ENCODE peak calls at places on chromosomes 12 and 14, in four cellular contexts. X is Peyer's patch, H is ascending aorta, S is dorsolateral prefrontal cortex. I is an unnamed sample.

GRCh38 chr12:109542014-109542413 is 31.3 kb downstream of the MMAB start:
- DNase-seq in X (no peak), H (no peak), S (no peak), I (peak)

GRCh38 chr12:93783827-93784226 is 106.7 kb downstream of the CRADD start:
- DNase-seq in X (no peak), H (no peak), S (no peak), I (no peak)

GRCh38 chr14:101024686-101025085 is 121.2 kb upstream of the RTL1 start:
- DNase-seq in X (peak), H (peak), S (no peak), I (no peak)

GRCh38 chr12:9378430-9378835 is 170.2 kb upstream of the PZP start:
- DNase-seq in X (no peak), H (no peak), S (no peak), I (no peak)

GRCh38 chr12:25585021-25585523 is 32.0 kb upstream of the LMNTD1 start:
- DNase-seq in X (no peak), H (peak), S (no peak), I (peak)

GRCh38 chr12:109734219-109735000 is 20.8 kb downstream of the FAM222A start:
- DNase-seq in X (peak), H (peak), S (no peak), I (peak)

GRCh38 chr14:99037777-99038176 is 234.2 kb downstream of the BCL11B start:
- DNase-seq in X (no peak), H (peak), S (no peak), I (no peak)

GRCh38 chr14:82313889-82314288 is 780.2 kb upstream of the SEL1L start:
- DNase-seq in X (no peak), H (no peak), S (no peak), I (no peak)

GRCh38 chr12:62840806-62841205 is 94.1 kb downstream of the PPM1H start:
- DNase-seq in X (no peak), H (no peak), S (no peak), I (no peak)

GRCh38 chr12:5442251-5443006 is 10.5 kb downstream of the NTF3 start:
- DNase-seq in X (peak), H (peak), S (peak), I (peak)

GRCh38 chr12:124874988-124875802 is 11.5 kb upstream of the SCARB1 start:
- DNase-seq in X (no peak), H (no peak), S (no peak), I (no peak)

GRCh38 chr12:132075026-132075713 is 68.9 kb downstream of the DDX51 start:
- DNase-seq in X (no peak), H (no peak), S (no peak), I (peak)

GRCh38 chr12:44709166-44709565 is 166.9 kb downstream of the NELL2 start:
- DNase-seq in X (no peak), H (no peak), S (no peak), I (no peak)

GRCh38 chr12:68638721-68639395 is 28.2 kb downstream of the RAP1B start:
- DNase-seq in X (no peak), H (no peak), S (no peak), I (peak)

GRCh38 chr12:55019784-55020183 is at the start of gene NEUROD4:
- DNase-seq in X (no peak), H (no peak), S (no peak), I (peak)

GRCh38 chr12:93738199-93739058 is 61.3 kb downstream of the CRADD start:
- DNase-seq in X (no peak), H (no peak), S (no peak), I (peak)

GRCh38 chr14:105021656-105022275 is 883 bp upstream of the CDCA4 start:
- DNase-seq in X (peak), H (peak), S (no peak), I (peak)

GRCh38 chr14:76034566-76034965 is 49.0 kb downstream of the IFT43 start:
- DNase-seq in X (no peak), H (no peak), S (no peak), I (no peak)

GRCh38 chr12:23028158-23028802 is 403.3 kb downstream of the ETNK1 start:
- DNase-seq in X (no peak), H (no peak), S (no peak), I (no peak)

GRCh38 chr12:26791328-26791791 is 41.6 kb downstream of the ITPR2 start:
- DNase-seq in X (no peak), H (no peak), S (no peak), I (peak)

GRCh38 chr12:13205809-13206559 is 9.5 kb downstream of the EMP1 start:
- DNase-seq in X (no peak), H (no peak), S (no peak), I (peak)

GRCh38 chr12:89959188-89959587 is 250.6 kb upstream of the ATP2B1 start:
- DNase-seq in X (no peak), H (no peak), S (no peak), I (no peak)

GRCh38 chr12:22551624-22552023 is 7.3 kb upstream of the C2CD5 start:
- DNase-seq in X (no peak), H (no peak), S (no peak), I (no peak)

GRCh38 chr14:60482743-60483142 is 3.1 kb downstream of the C14orf39 start:
- DNase-seq in X (no peak), H (no peak), S (no peak), I (no peak)

GRCh38 chr12:8681129-8681902 is 16.5 kb upstream of the RIMKLB start:
- DNase-seq in X (peak), H (peak), S (no peak), I (peak)

GRCh38 chr12:31633464-31633863 is 26.0 kb upstream of the ETFBKMT start:
- DNase-seq in X (no peak), H (no peak), S (no peak), I (no peak)

GRCh38 chr12:131711551-131712205 is 788 bp downstream of the SFSWAP start:
- DNase-seq in X (peak), H (no peak), S (no peak), I (no peak)

GRCh38 chr12:121916719-121917118 is 1.7 kb upstream of the CFAP251 start:
- DNase-seq in X (no peak), H (no peak), S (no peak), I (peak)

GRCh38 chr14:34021096-34021495 is 70.2 kb upstream of the EGLN3 start:
- DNase-seq in X (no peak), H (no peak), S (no peak), I (no peak)

GRCh38 chr14:34014936-34015335 is 64.1 kb upstream of the EGLN3 start:
- DNase-seq in X (no peak), H (no peak), S (no peak), I (no peak)

GRCh38 chr14:34018125-34018524 is 67.3 kb upstream of the EGLN3 start:
- DNase-seq in X (no peak), H (no peak), S (no peak), I (no peak)

GRCh38 chr14:34020014-34020413 is 69.1 kb upstream of the EGLN3 start:
- DNase-seq in X (no peak), H (no peak), S (no peak), I (no peak)

GRCh38 chr14:34018564-34019244 is 67.8 kb upstream of the EGLN3 start:
- DNase-seq in X (no peak), H (peak), S (no peak), I (peak)
- H3K4me3 ChIP-seq in X (peak), H (no peak), S (peak), I (no peak)

DNA sequence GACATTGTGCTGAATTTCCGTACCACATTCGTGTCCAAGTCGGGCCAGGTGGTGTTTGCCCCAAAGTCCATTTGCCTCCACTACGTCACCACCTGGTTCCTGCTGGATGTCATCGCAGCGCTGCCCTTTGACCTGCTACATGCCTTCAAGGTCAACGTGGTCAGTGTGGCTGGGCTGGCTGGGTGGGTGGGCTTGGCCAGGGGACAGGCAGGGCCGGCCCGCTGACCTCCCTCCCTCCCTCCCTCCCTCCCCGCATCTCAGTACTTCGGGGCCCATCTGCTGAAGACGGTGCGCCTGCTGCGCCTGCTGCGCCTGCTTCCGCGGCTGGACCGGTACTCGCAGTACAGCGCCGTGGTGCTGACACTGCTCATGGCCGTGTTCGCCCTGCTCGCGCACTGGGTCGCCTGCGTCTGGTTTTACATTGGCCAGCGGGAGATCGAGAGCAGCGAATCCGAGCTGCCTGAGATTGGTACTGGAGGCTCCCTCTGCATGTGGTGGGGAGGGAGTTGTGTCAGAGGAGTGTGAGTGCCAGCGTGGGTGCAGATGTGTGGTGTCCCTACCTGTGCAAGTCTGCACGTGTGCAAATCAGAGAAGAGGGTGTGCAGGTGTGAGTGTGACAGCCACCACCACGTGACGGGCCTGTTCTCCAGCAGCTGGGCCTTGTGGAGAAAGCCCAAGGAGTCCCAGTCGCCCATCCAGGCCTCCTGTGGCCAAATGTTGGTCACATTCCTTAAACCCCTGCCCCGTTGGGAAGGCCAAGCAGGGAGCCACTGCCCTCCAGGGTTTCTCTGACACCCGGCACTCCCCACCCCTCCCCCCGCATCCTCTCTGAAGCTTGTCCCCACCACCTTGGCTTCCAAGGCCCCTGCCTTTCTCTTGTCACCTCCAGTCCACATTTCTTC is 5.3 kb downstream of the KCNH3 start:
- DNase-seq in X (no peak), H (no peak), S (peak), I (no peak)
- TF ChIP-seq CTCF in X (no peak), H (no peak), S (no peak), I (no peak)

DNA sequence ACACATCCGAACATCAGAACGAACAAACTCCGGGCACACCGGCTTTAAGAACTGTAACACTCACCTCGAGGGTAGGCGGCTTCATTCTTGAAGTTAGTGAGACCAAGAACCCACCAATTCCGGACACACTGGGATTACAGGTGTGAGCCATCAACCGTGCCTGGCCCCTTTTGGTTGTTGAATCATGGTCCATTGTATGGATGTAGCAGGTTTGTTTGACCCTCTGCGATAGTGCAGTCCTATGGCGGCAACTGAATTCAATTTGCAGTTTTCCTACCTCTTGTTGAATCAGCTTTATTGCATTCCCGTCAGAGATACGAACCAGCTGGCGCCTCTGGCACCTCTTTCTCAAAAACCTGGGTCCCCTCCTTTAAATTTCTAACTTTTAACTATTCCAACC is 261.3 kb downstream of the PCNX1 start:
- DNase-seq in X (no peak), H (no peak), S (no peak), I (no peak)
- H3K4me3 ChIP-seq in X (no peak), H (no peak), S (peak), I (no peak)

DNA sequence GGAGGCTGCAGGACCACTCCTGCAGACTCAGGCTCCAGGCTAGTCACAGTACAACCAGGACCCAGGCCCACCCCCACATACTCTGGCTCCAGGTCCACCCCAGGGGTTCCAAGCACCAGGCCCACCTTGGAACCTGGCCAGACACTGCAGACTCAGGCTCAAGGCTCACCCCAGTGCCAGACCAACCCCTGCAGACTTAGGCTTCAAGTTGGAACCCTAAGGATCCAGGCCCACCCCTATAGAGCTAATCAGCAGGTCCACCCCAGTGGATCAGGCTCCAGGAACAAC is 8.8 kb downstream of the WASHC3 start:
- DNase-seq in X (no peak), H (no peak), S (no peak), I (no peak)
- TF ChIP-seq CTCF in X (no peak), H (no peak), S (no peak), I (no peak)

DNA sequence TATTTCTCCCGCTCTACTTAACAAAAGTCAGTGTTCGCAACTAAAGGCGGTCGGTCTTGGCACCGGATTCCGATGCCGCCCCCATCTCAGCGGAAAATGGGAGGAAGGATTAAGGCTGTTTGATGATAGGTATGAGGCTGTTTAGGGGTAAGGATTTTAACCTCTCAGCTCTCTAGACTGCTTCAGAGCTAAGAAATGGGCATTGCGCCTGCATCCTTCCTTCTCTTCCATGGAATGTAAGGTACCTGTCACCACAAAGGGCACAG is 1.4 kb downstream of the COCH start:
- DNase-seq in X (no peak), H (no peak), S (no peak), I (no peak)
- H3K4me3 ChIP-seq in X (no peak), H (no peak), S (peak), I (no peak)

GRCh38 chr12:51792417-51792816 is 56.1 kb downstream of the FIGNL2 start:
- DNase-seq in X (no peak), H (no peak), S (no peak), I (no peak)
- TF ChIP-seq CTCF in X (no peak), H (no peak), S (no peak), I (no peak)